ENCODE peak calls at places on chromosomes 1 and 21, in nine cellular contexts. One of them, this sample, is unnamed.

GRCh38 chr1:55310517-55310927 is 95.4 kb upstream of the USP24 start:
- DNase-seq in cardiac fibroblast: peak
- DNase-seq in H7: no peak
- DNase-seq in effector CD4-positive, alpha-beta T cell: no peak
- DNase-seq in GM12892: no peak
- DNase-seq in stimulated activated CD4-positive, alpha-beta T cell treated with anti-CD3 and anti-CD28 coated beads, Interleukin-2, amount 100 ng/mL, for 48 hours: no peak
- DNase-seq in effector memory CD4-positive, alpha-beta T cell: no peak
- DNase-seq in glutamatergic neuron: no peak
- DNase-seq in GM23338: no peak
- DNase-seq in this sample: no peak

GRCh38 chr1:109290998-109291397 is 8.1 kb upstream of the PSRC1 start:
- DNase-seq in cardiac fibroblast: no peak
- DNase-seq in H7: no peak
- DNase-seq in effector CD4-positive, alpha-beta T cell: no peak
- DNase-seq in GM12892: no peak
- DNase-seq in stimulated activated CD4-positive, alpha-beta T cell treated with anti-CD3 and anti-CD28 coated beads, Interleukin-2, amount 100 ng/mL, for 48 hours: no peak
- DNase-seq in effector memory CD4-positive, alpha-beta T cell: no peak
- DNase-seq in glutamatergic neuron: no peak
- DNase-seq in GM23338: no peak
- DNase-seq in this sample: no peak

GRCh38 chr21:38938343-38938742 is 132.6 kb downstream of the ETS2 start:
- DNase-seq in cardiac fibroblast: peak
- DNase-seq in H7: peak
- DNase-seq in effector CD4-positive, alpha-beta T cell: no peak
- DNase-seq in GM12892: no peak
- DNase-seq in stimulated activated CD4-positive, alpha-beta T cell treated with anti-CD3 and anti-CD28 coated beads, Interleukin-2, amount 100 ng/mL, for 48 hours: no peak
- DNase-seq in effector memory CD4-positive, alpha-beta T cell: no peak
- DNase-seq in glutamatergic neuron: no peak
- DNase-seq in GM23338: peak
- DNase-seq in this sample: no peak

GRCh38 chr21:36502365-36502764 is 22.4 kb upstream of the CLDN14 start:
- DNase-seq in cardiac fibroblast: no peak
- DNase-seq in H7: no peak
- DNase-seq in effector CD4-positive, alpha-beta T cell: no peak
- DNase-seq in GM12892: no peak
- DNase-seq in stimulated activated CD4-positive, alpha-beta T cell treated with anti-CD3 and anti-CD28 coated beads, Interleukin-2, amount 100 ng/mL, for 48 hours: no peak
- DNase-seq in effector memory CD4-positive, alpha-beta T cell: no peak
- DNase-seq in glutamatergic neuron: no peak
- DNase-seq in GM23338: no peak
- DNase-seq in this sample: no peak

GRCh38 chr1:99326215-99326949 is 62.1 kb downstream of the PLPPR4 start:
- DNase-seq in cardiac fibroblast: peak
- DNase-seq in H7: no peak
- DNase-seq in effector CD4-positive, alpha-beta T cell: no peak
- DNase-seq in GM12892: no peak
- DNase-seq in stimulated activated CD4-positive, alpha-beta T cell treated with anti-CD3 and anti-CD28 coated beads, Interleukin-2, amount 100 ng/mL, for 48 hours: no peak
- DNase-seq in effector memory CD4-positive, alpha-beta T cell: no peak
- DNase-seq in glutamatergic neuron: peak
- DNase-seq in GM23338: peak
- DNase-seq in this sample: no peak

GRCh38 chr1:184883304-184883815 is 90.9 kb downstream of the NIBAN1 start:
- DNase-seq in cardiac fibroblast: no peak
- DNase-seq in H7: no peak
- DNase-seq in effector CD4-positive, alpha-beta T cell: no peak
- DNase-seq in GM12892: no peak
- DNase-seq in stimulated activated CD4-positive, alpha-beta T cell treated with anti-CD3 and anti-CD28 coated beads, Interleukin-2, amount 100 ng/mL, for 48 hours: no peak
- DNase-seq in effector memory CD4-positive, alpha-beta T cell: no peak
- DNase-seq in glutamatergic neuron: no peak
- DNase-seq in GM23338: no peak
- DNase-seq in this sample: no peak

GRCh38 chr1:194279975-194280374 is 1093.6 kb upstream of the B3GALT2 start:
- DNase-seq in cardiac fibroblast: no peak
- DNase-seq in H7: no peak
- DNase-seq in effector CD4-positive, alpha-beta T cell: no peak
- DNase-seq in GM12892: no peak
- DNase-seq in stimulated activated CD4-positive, alpha-beta T cell treated with anti-CD3 and anti-CD28 coated beads, Interleukin-2, amount 100 ng/mL, for 48 hours: no peak
- DNase-seq in effector memory CD4-positive, alpha-beta T cell: no peak
- DNase-seq in glutamatergic neuron: no peak
- DNase-seq in GM23338: no peak
- DNase-seq in this sample: no peak

GRCh38 chr1:74193908-74194307 is 4.1 kb downstream of the LRRIQ3 start:
- DNase-seq in cardiac fibroblast: peak
- DNase-seq in H7: no peak
- DNase-seq in effector CD4-positive, alpha-beta T cell: no peak
- DNase-seq in GM12892: no peak
- DNase-seq in stimulated activated CD4-positive, alpha-beta T cell treated with anti-CD3 and anti-CD28 coated beads, Interleukin-2, amount 100 ng/mL, for 48 hours: no peak
- DNase-seq in effector memory CD4-positive, alpha-beta T cell: no peak
- DNase-seq in glutamatergic neuron: no peak
- DNase-seq in GM23338: no peak
- DNase-seq in this sample: no peak

GRCh38 chr21:23963454-23963853 is 1643.8 kb downstream of the MRPL39 start:
- DNase-seq in cardiac fibroblast: peak
- DNase-seq in H7: no peak
- DNase-seq in effector CD4-positive, alpha-beta T cell: no peak
- DNase-seq in GM12892: no peak
- DNase-seq in stimulated activated CD4-positive, alpha-beta T cell treated with anti-CD3 and anti-CD28 coated beads, Interleukin-2, amount 100 ng/mL, for 48 hours: no peak
- DNase-seq in effector memory CD4-positive, alpha-beta T cell: no peak
- DNase-seq in glutamatergic neuron: no peak
- DNase-seq in GM23338: no peak
- DNase-seq in this sample: no peak

GRCh38 chr21:33947451-33948095 is 32.0 kb upstream of the ATP5PO start:
- DNase-seq in cardiac fibroblast: peak
- DNase-seq in H7: peak
- DNase-seq in effector CD4-positive, alpha-beta T cell: peak
- DNase-seq in GM12892: no peak
- DNase-seq in stimulated activated CD4-positive, alpha-beta T cell treated with anti-CD3 and anti-CD28 coated beads, Interleukin-2, amount 100 ng/mL, for 48 hours: peak
- DNase-seq in effector memory CD4-positive, alpha-beta T cell: peak
- DNase-seq in glutamatergic neuron: no peak
- DNase-seq in GM23338: peak
- DNase-seq in this sample: no peak

GRCh38 chr1:26412180-26412840 is 1.7 kb downstream of the LIN28A start:
- DNase-seq in cardiac fibroblast: no peak
- DNase-seq in H7: peak
- DNase-seq in effector CD4-positive, alpha-beta T cell: no peak
- DNase-seq in GM12892: no peak
- DNase-seq in stimulated activated CD4-positive, alpha-beta T cell treated with anti-CD3 and anti-CD28 coated beads, Interleukin-2, amount 100 ng/mL, for 48 hours: no peak
- DNase-seq in effector memory CD4-positive, alpha-beta T cell: no peak
- DNase-seq in glutamatergic neuron: no peak
- DNase-seq in GM23338: peak
- DNase-seq in this sample: no peak

GRCh38 chr1:21927531-21928237 is 9.4 kb downstream of the HSPG2 start:
- DNase-seq in cardiac fibroblast: peak
- DNase-seq in H7: no peak
- DNase-seq in effector CD4-positive, alpha-beta T cell: no peak
- DNase-seq in GM12892: no peak
- DNase-seq in stimulated activated CD4-positive, alpha-beta T cell treated with anti-CD3 and anti-CD28 coated beads, Interleukin-2, amount 100 ng/mL, for 48 hours: no peak
- DNase-seq in effector memory CD4-positive, alpha-beta T cell: no peak
- DNase-seq in glutamatergic neuron: no peak
- DNase-seq in GM23338: no peak
- DNase-seq in this sample: no peak

GRCh38 chr1:201332021-201332420 is 45.5 kb downstream of the TNNT2 start:
- DNase-seq in cardiac fibroblast: no peak
- DNase-seq in H7: no peak
- DNase-seq in effector CD4-positive, alpha-beta T cell: no peak
- DNase-seq in GM12892: no peak
- DNase-seq in stimulated activated CD4-positive, alpha-beta T cell treated with anti-CD3 and anti-CD28 coated beads, Interleukin-2, amount 100 ng/mL, for 48 hours: no peak
- DNase-seq in effector memory CD4-positive, alpha-beta T cell: no peak
- DNase-seq in glutamatergic neuron: peak
- DNase-seq in GM23338: no peak
- DNase-seq in this sample: no peak

GRCh38 chr1:113369715-113370114 is 20.6 kb upstream of the MAGI3 start:
- DNase-seq in cardiac fibroblast: no peak
- DNase-seq in H7: no peak
- DNase-seq in effector CD4-positive, alpha-beta T cell: no peak
- DNase-seq in GM12892: no peak
- DNase-seq in stimulated activated CD4-positive, alpha-beta T cell treated with anti-CD3 and anti-CD28 coated beads, Interleukin-2, amount 100 ng/mL, for 48 hours: no peak
- DNase-seq in effector memory CD4-positive, alpha-beta T cell: no peak
- DNase-seq in glutamatergic neuron: no peak
- DNase-seq in GM23338: no peak
- DNase-seq in this sample: no peak

GRCh38 chr1:108961752-108962486 is 1.4 kb downstream of the CLCC1 start:
- DNase-seq in cardiac fibroblast: peak
- DNase-seq in H7: no peak
- DNase-seq in effector CD4-positive, alpha-beta T cell: no peak
- DNase-seq in GM12892: no peak
- DNase-seq in stimulated activated CD4-positive, alpha-beta T cell treated with anti-CD3 and anti-CD28 coated beads, Interleukin-2, amount 100 ng/mL, for 48 hours: no peak
- DNase-seq in effector memory CD4-positive, alpha-beta T cell: no peak
- DNase-seq in glutamatergic neuron: no peak
- DNase-seq in GM23338: no peak
- DNase-seq in this sample: no peak

GRCh38 chr1:209404577-209404976 is 178.9 kb upstream of the CAMK1G start:
- DNase-seq in cardiac fibroblast: peak
- DNase-seq in H7: no peak
- DNase-seq in effector CD4-positive, alpha-beta T cell: no peak
- DNase-seq in GM12892: no peak
- DNase-seq in stimulated activated CD4-positive, alpha-beta T cell treated with anti-CD3 and anti-CD28 coated beads, Interleukin-2, amount 100 ng/mL, for 48 hours: no peak
- DNase-seq in effector memory CD4-positive, alpha-beta T cell: no peak
- DNase-seq in glutamatergic neuron: no peak
- DNase-seq in GM23338: no peak
- DNase-seq in this sample: no peak

GRCh38 chr1:153651771-153652170 is 6.7 kb upstream of the SNAPIN start:
- DNase-seq in cardiac fibroblast: no peak
- DNase-seq in H7: no peak
- DNase-seq in effector CD4-positive, alpha-beta T cell: no peak
- DNase-seq in GM12892: no peak
- DNase-seq in stimulated activated CD4-positive, alpha-beta T cell treated with anti-CD3 and anti-CD28 coated beads, Interleukin-2, amount 100 ng/mL, for 48 hours: no peak
- DNase-seq in effector memory CD4-positive, alpha-beta T cell: no peak
- DNase-seq in glutamatergic neuron: no peak
- DNase-seq in GM23338: no peak
- DNase-seq in this sample: no peak

GRCh38 chr1:3444736-3445135 is 9.7 kb upstream of the ARHGEF16 start:
- DNase-seq in cardiac fibroblast: no peak
- DNase-seq in H7: no peak
- DNase-seq in effector CD4-positive, alpha-beta T cell: no peak
- DNase-seq in GM12892: no peak
- DNase-seq in stimulated activated CD4-positive, alpha-beta T cell treated with anti-CD3 and anti-CD28 coated beads, Interleukin-2, amount 100 ng/mL, for 48 hours: no peak
- DNase-seq in effector memory CD4-positive, alpha-beta T cell: no peak
- DNase-seq in glutamatergic neuron: no peak
- DNase-seq in GM23338: no peak
- DNase-seq in this sample: no peak